ENCODE peak calls at places on chromosomes 4 and X, in nine cellular contexts. R, D, U, N, T, S, V, M and B are unnamed samples.
A peak's percentile ranks its signal among the peaks of the same experiment; 100 is the strongest.

GRCh38 chr4:186701788-186702187 is 21.9 kb downstream of the FAT1 start:
- DNase-seq in R (no peak), D (no peak), U (peak; percentile 58), N (no peak), T (no peak), S (no peak), V (no peak), M (no peak), B (no peak)

GRCh38 chr4:8128096-8128856 is 30.3 kb downstream of the ABLIM2 start:
- DNase-seq in R (no peak), D (no peak), U (no peak), N (no peak), T (no peak), S (no peak), V (no peak), M (peak; percentile 13), B (no peak)

GRCh38 chr4:85005865-85006377 is 39.4 kb upstream of the WDFY3 start:
- DNase-seq in R (no peak), D (no peak), U (no peak), N (no peak), T (no peak), S (no peak), V (no peak), M (no peak), B (no peak)

GRCh38 chr4:80189956-80190671 is 7.2 kb upstream of the PRDM8 start:
- DNase-seq in R (no peak), D (no peak), U (peak; percentile 32), N (no peak), T (no peak), S (no peak), V (no peak), M (no peak), B (no peak)

GRCh38 chr4:169314906-169315305 is 44.1 kb upstream of the SH3RF1 start:
- DNase-seq in R (peak; percentile 37), D (no peak), U (no peak), N (peak; percentile 93), T (no peak), S (peak; percentile 92), V (peak; percentile 72), M (no peak), B (peak; percentile 56)

GRCh38 chrX:10254746-10255145 is 98.0 kb downstream of the CLCN4 start:
- DNase-seq in R (no peak), D (no peak), U (no peak), N (no peak), T (no peak), S (no peak), V (no peak), M (no peak), B (peak; percentile 4)

GRCh38 chr4:91631335-91631734 is 672.4 kb upstream of the GRID2 start:
- DNase-seq in R (no peak), D (no peak), U (no peak), N (no peak), T (no peak), S (no peak), V (no peak), M (no peak), B (no peak)

GRCh38 chrX:6468716-6469115 is 66.2 kb downstream of the VCX3A start:
- DNase-seq in R (no peak), D (no peak), U (no peak), N (no peak), T (no peak), S (no peak), V (no peak), M (no peak), B (no peak)

GRCh38 chrX:121000589-121000988 is 15.0 kb upstream of the CT47A1 start:
- DNase-seq in R (peak; percentile 36), D (no peak), U (no peak), N (no peak), T (no peak), S (no peak), V (no peak), M (no peak), B (no peak)

GRCh38 chr4:182190306-182190705 is 52.9 kb upstream of the TENM3 start:
- DNase-seq in R (no peak), D (no peak), U (no peak), N (no peak), T (no peak), S (no peak), V (no peak), M (no peak), B (no peak)

GRCh38 chrX:20312018-20312417 is 45.3 kb upstream of the RPS6KA3 start:
- DNase-seq in R (no peak), D (no peak), U (no peak), N (no peak), T (no peak), S (no peak), V (no peak), M (no peak), B (no peak)

GRCh38 chr4:107044170-107044569 is 8.1 kb upstream of the DKK2 start:
- DNase-seq in R (peak; percentile 12), D (no peak), U (no peak), N (no peak), T (no peak), S (no peak), V (no peak), M (no peak), B (no peak)

DNA sequence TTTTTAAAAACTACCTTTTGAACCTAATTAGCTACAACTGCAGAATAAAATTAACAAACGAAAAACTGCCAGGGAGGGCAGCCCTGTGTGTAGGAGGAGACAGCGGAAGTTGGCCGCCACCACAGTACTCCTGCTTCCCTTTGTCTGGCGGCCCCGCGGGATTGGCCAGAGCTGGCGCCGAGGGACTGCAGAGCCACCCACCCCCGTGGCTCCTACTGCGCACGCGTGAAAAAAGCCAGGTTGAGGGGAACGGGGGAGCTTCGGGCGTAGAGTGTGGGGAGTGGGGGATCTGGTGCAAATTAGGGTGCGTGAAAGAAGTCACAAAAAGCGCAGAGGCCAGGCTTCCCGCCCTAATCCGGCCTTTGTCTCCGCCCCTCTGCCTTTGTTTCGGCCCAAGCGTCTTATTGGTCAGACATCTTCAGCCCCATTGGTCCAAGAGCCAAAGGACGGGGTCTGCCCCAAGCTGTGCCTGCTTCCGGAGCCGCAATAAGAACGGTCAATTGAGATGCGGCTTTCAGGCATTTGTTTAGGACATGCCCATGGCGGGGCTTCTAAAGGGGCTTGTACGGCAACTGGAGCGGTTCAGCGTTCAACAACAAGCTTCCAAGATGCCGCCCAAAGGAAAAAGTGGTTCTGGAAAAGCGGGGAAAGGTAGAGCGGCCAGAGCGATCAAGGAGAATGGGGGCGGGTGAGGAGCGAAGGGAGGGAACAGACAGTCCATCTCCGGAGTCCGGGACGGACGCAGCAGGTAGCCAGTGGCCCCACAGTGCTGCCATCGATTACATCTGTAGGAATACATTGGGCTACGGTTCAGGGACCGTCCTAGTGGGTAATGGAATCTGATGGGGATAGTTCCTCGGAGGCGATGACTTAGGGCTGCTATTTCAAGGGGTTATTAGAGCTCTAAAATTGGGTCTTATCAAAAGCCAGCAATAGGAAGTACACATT is at the start of gene PIN4:
- DNase-seq in R (peak; percentile 91), D (peak; percentile 50), U (peak; percentile 88), N (peak; percentile 90), T (peak; percentile 79), S (peak; percentile 84), V (peak; percentile 96), M (peak; percentile 87), B (peak; percentile 90)
- TF ChIP-seq POLR2AphosphoS5 in R (peak; percentile 62), D (peak; percentile 54), U (peak; percentile 55), N (peak; percentile 6), T (peak; percentile 54), S (peak; percentile 66), V (peak; percentile 80), M (peak; percentile 37), B (peak; percentile 84)

GRCh38 chr4:98625399-98625798 is 33.0 kb downstream of the TSPAN5 start:
- DNase-seq in R (no peak), D (no peak), U (no peak), N (no peak), T (no peak), S (no peak), V (no peak), M (no peak), B (no peak)

GRCh38 chr4:98627883-98628282 is 30.5 kb downstream of the TSPAN5 start:
- DNase-seq in R (peak; percentile 31), D (no peak), U (no peak), N (no peak), T (no peak), S (no peak), V (no peak), M (no peak), B (no peak)

GRCh38 chr4:98627477-98627876 is 30.9 kb downstream of the TSPAN5 start:
- DNase-seq in R (no peak), D (no peak), U (no peak), N (no peak), T (no peak), S (no peak), V (no peak), M (no peak), B (no peak)

GRCh38 chr4:98625920-98626319 is 32.5 kb downstream of the TSPAN5 start:
- DNase-seq in R (peak; percentile 38), D (no peak), U (no peak), N (no peak), T (no peak), S (no peak), V (no peak), M (no peak), B (no peak)

DNA sequence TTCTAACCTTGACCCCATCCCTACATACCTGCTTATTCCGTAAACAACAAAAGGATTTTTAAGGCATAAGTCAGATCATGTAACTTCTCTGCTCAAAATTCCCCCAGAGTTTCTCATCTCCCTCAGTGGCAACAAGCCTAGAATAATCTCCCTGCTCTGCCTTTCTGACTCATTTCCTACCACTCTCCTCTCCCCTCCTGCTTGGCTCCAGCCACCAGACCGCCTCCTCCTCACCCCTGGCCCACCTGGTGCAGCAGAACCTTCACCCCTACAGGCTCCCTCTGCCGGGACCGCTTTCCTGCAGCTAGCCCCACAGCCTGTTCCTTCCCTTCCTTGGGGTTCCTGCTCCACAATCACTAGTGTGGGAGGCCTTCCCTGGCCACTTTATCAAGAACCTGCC is 32.1 kb downstream of the TSPAN5 start:
- DNase-seq in R (peak; percentile 92), D (no peak), U (peak; percentile 29), N (no peak), T (no peak), S (no peak), V (no peak), M (no peak), B (no peak)
- TF ChIP-seq POLR2AphosphoS5 in R (peak; percentile 70), D (no peak), U (no peak), N (no peak), T (no peak), S (peak; percentile 37), V (no peak), M (no peak), B (no peak)

DNA sequence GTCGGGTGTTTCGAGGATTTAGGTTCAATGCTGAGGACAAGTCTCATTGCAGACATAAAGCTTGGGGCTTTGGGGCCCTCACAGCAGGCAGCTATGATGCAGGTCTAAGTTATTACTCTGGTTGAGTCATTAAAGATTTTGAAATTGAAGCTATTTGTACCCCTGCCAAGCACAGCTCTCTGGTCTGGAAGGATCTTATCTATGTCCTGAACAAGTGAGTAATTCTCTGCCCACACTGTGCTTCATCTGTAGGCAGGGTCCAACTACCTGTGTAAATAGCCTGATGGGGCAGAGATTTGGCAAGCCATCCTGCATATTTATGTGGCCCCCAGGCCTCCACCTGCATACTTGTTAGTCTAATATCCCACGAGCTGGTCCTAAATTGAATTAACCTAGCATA is 41.4 kb upstream of the MAGEA4 start:
- DNase-seq in R (peak; percentile 38), D (no peak), U (no peak), N (no peak), T (no peak), S (no peak), V (no peak), M (no peak), B (no peak)
- TF ChIP-seq POLR2AphosphoS5 in R (no peak), D (no peak), U (no peak), N (no peak), T (no peak), S (no peak), V (no peak), M (no peak), B (no peak)

GRCh38 chrX:39115166-39115565 is 313.9 kb downstream of the MID1IP1 start:
- DNase-seq in R (no peak), D (no peak), U (no peak), N (no peak), T (no peak), S (no peak), V (no peak), M (no peak), B (no peak)
- TF ChIP-seq POLR2AphosphoS5 in R (no peak), D (no peak), U (no peak), N (no peak), T (no peak), S (no peak), V (no peak), M (no peak), B (no peak)